ENCODE peak calls at places on chromosome 4, in ten cellular contexts. P is endothelial cell, B is fibroblast of lung, L is dorsolateral prefrontal cortex, V is nephron progenitor cell, K is endothelial cell of umbilical vein, G is lung, J is AG09309, M is OCI-LY7, I is psoas muscle. C is an unnamed sample.

GRCh38 chr4:80206541-80207171 is 9.4 kb downstream of the PRDM8 start:
- DNase-seq in P (peak; percentile 38), B (no peak), L (no peak), V (no peak), K (peak; percentile 45), G (no peak), J (no peak), M (no peak), I (peak; percentile 70), C (no peak)

GRCh38 chr4:40924096-40924792 is 174.5 kb downstream of the NSUN7 start:
- DNase-seq in P (peak; percentile 79), B (peak; percentile 36), L (peak; percentile 75), V (peak; percentile 83), K (peak; percentile 68), G (peak; percentile 68), J (no peak), M (peak; percentile 74), I (peak; percentile 63), C (peak; percentile 63)

GRCh38 chr4:53532521-53532920 is 58.8 kb downstream of the LNX1 start:
- DNase-seq in P (no peak), B (peak; percentile 81), L (no peak), V (no peak), K (no peak), G (no peak), J (no peak), M (no peak), I (no peak), C (no peak)

GRCh38 chr4:65510976-65511375 is 159.3 kb downstream of the EPHA5 start:
- DNase-seq in P (no peak), B (peak; percentile 90), L (no peak), V (no peak), K (no peak), G (no peak), J (peak; percentile 37), M (no peak), I (no peak), C (no peak)

GRCh38 chr4:43607400-43607799 is 714.9 kb downstream of the GRXCR1 start:
- DNase-seq in P (no peak), B (no peak), L (no peak), V (no peak), K (no peak), G (no peak), J (no peak), M (peak; percentile 30), I (no peak), C (no peak)

GRCh38 chr4:48944659-48945290 is 38.2 kb upstream of the OCIAD2 start:
- DNase-seq in P (peak; percentile 12), B (no peak), L (no peak), V (peak; percentile 11), K (no peak), G (no peak), J (no peak), M (peak; percentile 37), I (no peak), C (no peak)

GRCh38 chr4:8305851-8306361 is 36.4 kb downstream of the HTRA3 start:
- DNase-seq in P (no peak), B (no peak), L (peak; percentile 26), V (no peak), K (no peak), G (no peak), J (no peak), M (no peak), I (peak; percentile 56), C (no peak)

GRCh38 chr4:78923459-78924312 is 15.6 kb downstream of the PAQR3 start:
- DNase-seq in P (no peak), B (no peak), L (no peak), V (no peak), K (peak; percentile 8), G (no peak), J (no peak), M (peak; percentile 15), I (no peak), C (no peak)

GRCh38 chr4:109947457-109947856 is 34.8 kb downstream of the EGF start:
- DNase-seq in P (no peak), B (peak; percentile 65), L (no peak), V (no peak), K (no peak), G (no peak), J (no peak), M (no peak), I (no peak), C (no peak)

GRCh38 chr4:16205298-16206164 is 20.7 kb downstream of the TAPT1 start:
- DNase-seq in P (no peak), B (no peak), L (no peak), V (no peak), K (peak; percentile 24), G (no peak), J (no peak), M (peak; percentile 86), I (no peak), C (peak; percentile 18)

GRCh38 chr4:77433102-77433733 is 172.4 kb upstream of the CXCL13 start:
- DNase-seq in P (peak; percentile 31), B (peak; percentile 26), L (no peak), V (peak; percentile 13), K (peak; percentile 56), G (no peak), J (no peak), M (peak; percentile 48), I (no peak), C (peak; percentile 4)

GRCh38 chr4:163587867-163588266 is 93.4 kb downstream of the TMA16 start:
- DNase-seq in P (no peak), B (peak; percentile 6), L (no peak), V (peak; percentile 1), K (no peak), G (no peak), J (no peak), M (peak; percentile 87), I (no peak), C (peak; percentile 44)
- TF ChIP-seq CTCF in P (peak; percentile 32), B (peak; percentile 15), L (no peak), V (peak; percentile 14), K (no peak), G (no peak), J (no peak), M (peak; percentile 92), I (no peak), C (peak; percentile 55)

DNA sequence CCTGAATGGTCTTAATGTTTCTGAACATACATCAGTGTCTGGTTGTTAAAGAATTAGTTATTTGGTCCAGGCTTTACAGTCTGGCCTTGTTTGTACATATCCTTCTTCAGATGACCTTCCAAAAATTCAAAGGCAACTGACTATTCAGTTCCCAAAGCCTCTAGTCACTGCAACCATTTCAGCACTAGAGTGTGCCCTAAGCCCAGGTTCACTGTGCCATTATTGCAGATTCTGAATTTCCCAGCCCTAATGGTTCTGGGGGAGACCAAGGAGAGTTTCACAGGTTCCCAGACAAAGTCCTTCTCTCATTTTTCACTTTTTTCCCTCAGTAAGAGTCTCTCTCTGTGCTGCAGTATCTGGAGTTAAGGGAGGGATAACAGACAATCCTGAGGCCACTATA is 235.8 kb downstream of the TRAM1L1 start:
- DNase-seq in P (no peak), B (no peak), L (no peak), V (no peak), K (no peak), G (no peak), J (no peak), M (no peak), I (no peak), C (no peak)
- TF ChIP-seq CTCF in P (no peak), B (no peak), L (peak; percentile 10), V (no peak), K (no peak), G (no peak), J (no peak), M (no peak), I (no peak), C (no peak)

DNA sequence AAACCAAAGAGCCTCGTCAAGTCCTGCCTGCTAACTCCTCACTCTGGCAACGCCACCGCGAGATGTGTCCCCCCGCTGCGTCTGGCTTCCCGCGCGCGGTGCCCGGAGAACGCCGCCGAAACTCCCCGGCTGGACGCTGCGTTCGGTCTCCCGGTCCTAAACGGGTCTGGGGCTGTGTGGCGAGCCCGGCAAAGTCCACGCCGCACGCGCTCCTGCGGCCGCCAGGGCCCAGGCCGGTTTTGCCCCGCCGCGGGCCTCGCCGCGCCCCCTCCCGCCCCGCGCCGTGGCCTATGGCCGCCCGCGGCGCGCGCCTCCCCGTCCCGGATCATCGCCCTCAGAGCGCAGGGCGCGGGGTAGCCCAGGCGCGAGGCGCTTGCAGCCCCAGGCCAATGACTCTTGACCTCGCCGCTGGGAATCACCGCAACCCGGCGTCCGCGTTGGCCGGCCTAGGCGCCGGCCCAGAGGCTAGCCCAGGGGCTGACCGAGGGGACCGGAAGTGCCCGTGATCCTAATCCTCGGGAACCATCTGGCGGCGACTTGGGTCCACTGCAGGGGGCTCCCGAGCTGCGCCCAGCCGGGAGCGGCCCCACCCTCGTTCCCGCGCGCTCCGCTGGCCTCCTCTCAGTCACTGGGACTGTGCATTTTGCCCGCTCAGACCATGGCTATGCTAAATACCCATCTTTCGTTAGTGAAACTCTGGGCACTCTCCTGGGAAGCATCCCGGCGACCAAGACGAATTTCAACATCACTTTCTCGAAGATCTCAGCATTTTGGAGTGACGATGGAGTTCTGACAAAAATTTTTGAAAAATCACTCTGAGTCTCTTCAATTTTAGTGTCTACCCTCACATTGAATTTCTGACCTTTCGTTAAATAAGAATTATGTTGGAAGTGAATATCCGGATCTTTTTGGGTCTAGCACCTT is at the start of gene AADAT:
- DNase-seq in P (peak; percentile 82), B (peak; percentile 73), L (peak; percentile 83), V (peak; percentile 90), K (peak; percentile 44), G (peak; percentile 82), J (peak; percentile 25), M (no peak), I (peak; percentile 77), C (peak; percentile 11)
- TF ChIP-seq CTCF in P (peak; percentile 78), B (peak; percentile 74), L (peak; percentile 76), V (peak; percentile 73), K (peak; percentile 68), G (peak; percentile 35), J (peak; percentile 74), M (no peak), I (peak; percentile 72), C (no peak)

GRCh38 chr4:125316781-125317525 is 2.2 kb downstream of the FAT4 start:
- DNase-seq in P (peak; percentile 26), B (peak; percentile 54), L (peak; percentile 49), V (peak; percentile 49), K (peak; percentile 47), G (peak; percentile 34), J (no peak), M (no peak), I (peak; percentile 41), C (no peak)

GRCh38 chr4:125315571-125316390 is 1.0 kb downstream of the FAT4 start:
- DNase-seq in P (peak; percentile 65), B (peak; percentile 62), L (peak; percentile 51), V (peak; percentile 71), K (peak; percentile 62), G (peak; percentile 41), J (no peak), M (no peak), I (peak; percentile 54), C (peak; percentile 9)

GRCh38 chr4:125316391-125316780 is 1.6 kb downstream of the FAT4 start:
- DNase-seq in P (peak; percentile 25), B (no peak), L (peak; percentile 42), V (peak; percentile 32), K (no peak), G (peak; percentile 49), J (no peak), M (no peak), I (peak; percentile 35), C (peak; percentile 3)

GRCh38 chr4:125319311-125319710 is 4.6 kb downstream of the FAT4 start:
- DNase-seq in P (no peak), B (peak; percentile 58), L (no peak), V (no peak), K (peak; percentile 21), G (no peak), J (no peak), M (no peak), I (no peak), C (no peak)

DNA sequence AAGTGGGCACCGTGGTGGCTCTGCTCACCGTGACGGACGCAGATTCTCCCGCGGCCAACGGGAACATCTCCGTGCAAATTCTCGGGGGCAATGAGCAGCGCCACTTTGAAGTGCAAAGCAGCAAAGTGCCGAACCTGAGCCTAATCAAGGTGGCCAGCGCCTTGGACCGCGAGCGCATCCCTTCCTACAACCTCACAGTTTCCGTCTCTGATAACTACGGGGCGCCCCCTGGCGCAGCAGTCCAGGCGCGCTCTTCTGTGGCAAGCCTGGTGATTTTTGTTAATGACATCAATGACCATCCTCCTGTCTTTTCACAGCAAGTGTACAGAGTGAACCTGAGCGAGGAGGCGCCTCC is 2.7 kb downstream of the FAT4 start:
- DNase-seq in P (peak; percentile 47), B (peak; percentile 55), L (peak; percentile 59), V (peak; percentile 64), K (no peak), G (no peak), J (no peak), M (no peak), I (peak; percentile 50), C (no peak)
- TF ChIP-seq CTCF in P (no peak), B (peak; percentile 76), L (peak; percentile 48), V (peak; percentile 59), K (peak; percentile 49), G (no peak), J (peak; percentile 79), M (no peak), I (peak; percentile 20), C (no peak)